ENCODE peak calls at places on chromosomes 4 and X, in eight cellular contexts. H is activated naive CD4-positive, alpha-beta T cell treated with anti-CD3 and anti-CD28 coated beads, Interleukin-2, amount 50 U/mL, for 16 hours; W is GM12892; Y is stimulated activated CD8-positive, alpha-beta memory T cell treated with anti-CD3 and anti-CD28 coated beads, Interleukin-15, amount 100 ng/mL, for 4 hours; R is amygdala; U is activated CD4-positive, alpha-beta T cell treated with anti-CD3 and anti-CD28 coated beads, Interleukin-2, amount 50 U/mL, for 48 hours; X is AG09319; J is T-helper 17 cell. T is an unnamed sample.

GRCh38 chr4:187179086-187180070 is 455.7 kb upstream of the FAT1 start:
- DNase-seq in J (no peak), W (no peak), U (no peak), X (no peak), R (no peak), H (no peak), Y (no peak), T (no peak)

GRCh38 chr4:129355529-129355928 is 259.6 kb downstream of the C4orf33 start:
- DNase-seq in H (no peak), U (no peak), J (no peak), R (no peak), Y (no peak), W (no peak), X (no peak), T (peak)

GRCh38 chrX:50769389-50770063 is 44.5 kb downstream of the SHROOM4 start:
- DNase-seq in J (no peak), R (peak), X (no peak), Y (no peak), W (no peak), H (no peak), U (no peak), T (no peak)

GRCh38 chrX:74521961-74522833 is 92.2 kb downstream of the RLIM start:
- DNase-seq in R (no peak), X (peak), Y (no peak), U (no peak), H (no peak), J (no peak), W (no peak), T (no peak)

GRCh38 chr4:47879458-47879857 is 34.9 kb downstream of the NFXL1 start:
- DNase-seq in Y (no peak), J (no peak), R (no peak), H (no peak), W (no peak), X (no peak), U (no peak), T (no peak)

GRCh38 chrX:23656684-23657083 is 10.6 kb upstream of the PRDX4 start:
- DNase-seq in J (no peak), W (no peak), U (no peak), Y (no peak), H (no peak), R (no peak), X (no peak), T (no peak)

GRCh38 chrX:39528161-39528560 is 569.6 kb downstream of the BCOR start:
- DNase-seq in R (no peak), J (no peak), W (no peak), X (no peak), U (no peak), H (no peak), Y (no peak), T (no peak)

GRCh38 chrX:103520391-103520790 is 1.1 kb upstream of the RAB40A start:
- DNase-seq in W (no peak), Y (no peak), U (no peak), R (no peak), H (no peak), J (no peak), X (no peak), T (no peak)

GRCh38 chrX:53440631-53441517 is 6.7 kb upstream of the HSD17B10 start:
- DNase-seq in J (no peak), X (no peak), Y (no peak), H (peak), U (peak), W (no peak), R (peak), T (peak)

GRCh38 chrX:78119521-78120227 is 15.6 kb downstream of the PGK1 start:
- DNase-seq in X (no peak), J (no peak), H (no peak), U (no peak), W (no peak), R (no peak), Y (no peak), T (peak)

GRCh38 chr4:138182838-138183426 is 59.2 kb downstream of the SLC7A11 start:
- DNase-seq in X (peak), U (no peak), H (no peak), J (no peak), W (no peak), Y (no peak), R (no peak), T (peak)

T was measured in trophoblast cell.